ENCODE peak calls at places on chromosomes 11 and 22, in six cellular contexts. A, C, E, K, W and S are unnamed samples.

GRCh38 chr22:45726081-45726480 is 54.4 kb downstream of the ATXN10 start:
- DNase-seq in K (no peak), W (no peak), E (no peak), A (no peak), C (no peak), S (no peak)

GRCh38 chr11:68962527-68963250 is 18.1 kb downstream of the MRGPRD start:
- DNase-seq in A (no peak), C (no peak), W (no peak), E (no peak), K (no peak), S (no peak)

GRCh38 chr11:68211546-68211945 is 1.6 kb downstream of the KMT5B start:
- DNase-seq in W (no peak), E (no peak), K (no peak), C (no peak), A (no peak), S (no peak)

GRCh38 chr22:28817919-28818859 is 17.8 kb upstream of the XBP1 start:
- DNase-seq in E (no peak), K (no peak), C (no peak), W (no peak), A (no peak), S (no peak)

GRCh38 chr11:34790620-34791019 is 125.6 kb downstream of the APIP start:
- DNase-seq in A (no peak), K (no peak), W (no peak), C (no peak), E (no peak), S (no peak)

GRCh38 chr11:7020183-7020917 is at the start of the genes NLRP14 and ZNF214:
- DNase-seq in W (peak), A (peak), E (peak), C (no peak), K (peak), S (no peak)

GRCh38 chr11:20029193-20029592 is 131.1 kb downstream of the DBX1 start:
- DNase-seq in A (no peak), E (no peak), K (no peak), C (no peak), W (no peak), S (no peak)

GRCh38 chr11:14809466-14809865 is 82.6 kb downstream of the CYP2R1 start:
- DNase-seq in A (no peak), E (no peak), C (no peak), W (no peak), K (no peak), S (no peak)

GRCh38 chr11:80855975-80856524 is 1415.2 kb upstream of the TENM4 start:
- DNase-seq in W (peak), C (no peak), A (peak), K (no peak), E (no peak), S (no peak)

GRCh38 chr11:17991799-17992433 is 20.9 kb downstream of the SERGEF start:
- DNase-seq in W (peak), E (no peak), K (peak), C (peak), A (peak), S (peak)

GRCh38 chr11:66337103-66337899 is 1.1 kb upstream of the RIN1 start:
- DNase-seq in C (no peak), E (no peak), A (no peak), K (no peak), W (no peak), S (no peak)

GRCh38 chr11:128790200-128790599 is 76.9 kb downstream of the KCNJ1 start:
- DNase-seq in A (peak), W (peak), E (peak), C (no peak), K (no peak), S (no peak)

GRCh38 chr11:88105952-88106351 is 69.3 kb downstream of the RAB38 start:
- DNase-seq in K (no peak), C (no peak), E (no peak), W (no peak), A (no peak), S (no peak)

GRCh38 chr11:131688056-131688693 is 317.8 kb downstream of the NTM start:
- DNase-seq in E (no peak), C (peak), K (peak), A (peak), W (peak), S (peak)

GRCh38 chr11:44268807-44269080 is 41.2 kb downstream of the ALX4 start:
- DNase-seq in K (no peak), E (no peak), A (no peak), W (no peak), C (no peak), S (no peak)

GRCh38 chr11:12838463-12839120 is 164.4 kb downstream of the TEAD1 start:
- DNase-seq in E (no peak), C (no peak), W (peak), K (no peak), A (peak), S (no peak)

GRCh38 chr11:43508511-43508918 is 149.8 kb downstream of the TTC17 start:
- DNase-seq in E (no peak), C (no peak), K (no peak), A (peak), W (peak), S (no peak)

GRCh38 chr11:118602331-118602730 is 5.1 kb upstream of the PHLDB1 start:
- DNase-seq in W (peak), E (no peak), A (peak), K (no peak), C (no peak), S (no peak)

GRCh38 chr11:64566042-64566914 is 24.7 kb upstream of the SLC22A12 start:
- DNase-seq in A (peak), W (peak), E (no peak), C (peak), K (no peak), S (no peak)

GRCh38 chr22:26404851-26405357 is 24.2 kb upstream of the ASPHD2 start:
- DNase-seq in W (no peak), C (no peak), K (no peak), E (no peak), A (no peak), S (no peak)

GRCh38 chr11:111797145-111797581 is 31.0 kb upstream of the PPP2R1B start:
- DNase-seq in E (no peak), C (no peak), W (peak), A (peak), K (no peak), S (no peak)

GRCh38 chr11:8674859-8675258 is 7.6 kb downstream of the TRIM66 start:
- DNase-seq in W (no peak), C (no peak), K (no peak), E (no peak), A (no peak), S (no peak)

GRCh38 chr11:67563354-67564114 is 20.1 kb upstream of the GSTP1 start:
- DNase-seq in E (no peak), K (no peak), A (peak), W (peak), C (no peak), S (no peak)

GRCh38 chr11:36365937-36366336 is 69.8 kb downstream of the PRR5L start:
- DNase-seq in C (no peak), A (peak), E (no peak), W (peak), K (no peak), S (no peak)

GRCh38 chr11:125980421-125980820 is 34.6 kb downstream of the VSIG10L2 start:
- DNase-seq in A (no peak), K (no peak), C (no peak), E (no peak), W (no peak), S (no peak)

GRCh38 chr11:125842319-125842948 is 9.3 kb downstream of the PATE4 start:
- DNase-seq in W (no peak), K (no peak), C (no peak), A (no peak), E (no peak), S (no peak)

GRCh38 chr11:128522943-128523518 is 64.3 kb downstream of the ETS1 start:
- DNase-seq in C (peak), E (no peak), K (no peak), W (no peak), A (no peak), S (no peak)